ENCODE peak calls at places on chromosome 18, in five cellular contexts. N is body of pancreas, O is heart left ventricle, R is esophagus squamous epithelium, F is transverse colon. B is an unnamed sample.

GRCh38 chr18:40133253-40133652 is 1821.8 kb upstream of the PIK3C3 start:
- DNase-seq in R (no peak), N (no peak), F (no peak), O (no peak), B (no peak)

GRCh38 chr18:8890957-8891464 is 185.7 kb downstream of the MTCL1 start:
- DNase-seq in F (no peak), O (no peak), R (no peak), N (peak), B (peak)

GRCh38 chr18:70288171-70288850 is 534 bp upstream of the SOCS6 start:
- DNase-seq in N (peak), R (no peak), F (peak), O (peak), B (no peak)

GRCh38 chr18:6798896-6799295 is 69.4 kb downstream of the ARHGAP28 start:
- DNase-seq in F (no peak), N (no peak), O (no peak), R (no peak), B (no peak)

GRCh38 chr18:13628211-13628610 is 98.1 kb downstream of the FAM210A start:
- DNase-seq in F (no peak), O (no peak), N (no peak), R (no peak), B (no peak)

GRCh38 chr18:75548353-75548752 is 120.8 kb upstream of the SMIM21 start:
- DNase-seq in F (no peak), O (no peak), R (no peak), N (no peak), B (no peak)

GRCh38 chr18:69759046-69759445 is 188.6 kb downstream of the CD226 start:
- DNase-seq in O (no peak), N (no peak), F (no peak), R (no peak), B (no peak)

GRCh38 chr18:40904295-40904694 is 1050.7 kb upstream of the PIK3C3 start:
- DNase-seq in F (no peak), R (no peak), N (no peak), O (no peak), B (no peak)

GRCh38 chr18:9436176-9436575 is 39.1 kb upstream of the RALBP1 start:
- DNase-seq in R (no peak), N (no peak), F (no peak), O (no peak), B (no peak)

GRCh38 chr18:59067873-59068272 is 71.8 kb upstream of the SEC11C start:
- DNase-seq in R (no peak), N (peak), O (no peak), F (no peak), B (no peak)

GRCh38 chr18:9289698-9290097 is 44.9 kb upstream of the TWSG1 start:
- DNase-seq in R (no peak), F (no peak), N (no peak), O (no peak), B (no peak)

GRCh38 chr18:65761636-65762310 is 11.0 kb downstream of the CDH7 start:
- DNase-seq in N (no peak), O (no peak), R (no peak), F (no peak), B (no peak)

GRCh38 chr18:76449110-76449453 is 46.0 kb downstream of the ZNF516 start:
- DNase-seq in F (no peak), O (no peak), R (no peak), N (no peak), B (no peak)

GRCh38 chr18:58348947-58349346 is 279.9 kb downstream of the ALPK2 start:
- DNase-seq in N (no peak), R (no peak), O (no peak), F (no peak), B (no peak)

GRCh38 chr18:44325903-44326650 is 354.6 kb upstream of the SETBP1 start:
- DNase-seq in N (peak), O (peak), F (peak), R (no peak), B (no peak)

GRCh38 chr18:68693091-68693815 is 21.7 kb downstream of the TMX3 start:
- DNase-seq in O (no peak), R (no peak), N (no peak), F (no peak), B (no peak)

GRCh38 chr18:54358495-54358793 is 738 bp downstream of the C18orf54 start:
- DNase-seq in N (no peak), O (no peak), F (no peak), R (no peak), B (no peak)

GRCh38 chr18:54357082-54357659 is 487 bp downstream of the STARD6 start:
- DNase-seq in O (no peak), N (no peak), R (no peak), F (no peak), B (no peak)

GRCh38 chr18:54359233-54359632 is 1.5 kb downstream of the C18orf54 start:
- DNase-seq in R (no peak), N (no peak), F (no peak), O (no peak), B (no peak)

GRCh38 chr18:54360406-54360805 is 2.7 kb downstream of the C18orf54 start:
- DNase-seq in F (no peak), O (no peak), R (no peak), N (no peak), B (no peak)

DNA sequence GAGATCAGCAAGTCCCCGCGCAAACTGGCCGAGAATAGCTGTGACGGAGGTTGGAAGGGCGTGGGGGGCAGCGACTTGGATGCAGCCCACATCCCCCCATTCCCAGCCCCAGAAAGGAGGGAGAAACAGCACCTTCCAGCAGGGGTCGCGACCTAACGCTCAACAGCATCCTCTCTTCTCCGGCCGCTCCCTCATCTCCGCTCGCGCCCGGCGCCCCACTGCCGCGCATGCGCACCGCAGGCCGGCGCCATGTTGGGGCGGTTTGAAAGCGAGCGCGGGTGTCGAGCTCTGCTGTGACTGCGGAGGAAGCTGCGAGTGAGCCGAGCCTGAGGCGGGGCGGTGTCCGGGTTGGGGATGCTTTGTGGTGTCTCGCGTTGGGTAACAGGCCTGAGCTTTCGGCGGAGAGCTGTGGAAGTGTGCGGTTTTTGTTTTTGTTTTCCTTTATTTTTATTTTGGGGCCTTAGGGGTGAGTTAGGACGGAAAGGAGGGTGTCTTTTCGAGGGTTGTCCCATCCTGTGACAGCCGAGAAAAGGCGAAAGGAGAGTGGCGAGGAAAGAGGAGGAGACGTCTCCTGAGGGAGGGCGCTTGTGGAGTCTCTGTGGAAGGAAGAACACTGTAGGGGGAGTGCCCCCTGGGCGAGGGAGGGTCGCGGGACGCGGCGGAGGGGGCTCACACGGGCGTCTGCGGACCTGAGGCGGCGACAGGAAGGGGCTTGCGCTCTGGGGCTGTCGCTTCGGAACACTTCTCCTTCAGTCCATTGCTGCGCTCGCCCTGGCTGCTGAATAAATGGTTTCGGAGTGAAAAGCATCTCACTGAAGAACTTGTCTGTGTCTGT is at the start of the genes C18orf54 and STARD6:
- DNase-seq in N (peak), O (peak), F (peak), R (peak), B (peak)
- TF ChIP-seq POLR2A in N (peak), O (no peak), F (peak), R (peak), B (no peak)

GRCh38 chr18:79950440-79951341 is 762 bp downstream of the SLC66A2 start:
- DNase-seq in O (no peak), R (no peak), F (peak), N (peak), B (no peak)
- TF ChIP-seq POLR2A in O (no peak), R (no peak), F (peak), N (peak), B (no peak)

GRCh38 chr18:63071566-63072175 is 247.9 kb downstream of the BCL2 start:
- DNase-seq in N (no peak), F (no peak), R (no peak), O (no peak), B (no peak)

GRCh38 chr18:63070750-63071502 is 248.6 kb downstream of the BCL2 start:
- DNase-seq in N (no peak), R (no peak), F (no peak), O (no peak), B (no peak)

GRCh38 chr18:63073481-63073880 is 246.1 kb downstream of the BCL2 start:
- DNase-seq in R (no peak), N (no peak), F (no peak), O (no peak), B (no peak)

GRCh38 chr18:63078471-63078870 is 241.1 kb downstream of the BCL2 start:
- DNase-seq in N (no peak), F (no peak), O (no peak), R (no peak), B (no peak)

DNA sequence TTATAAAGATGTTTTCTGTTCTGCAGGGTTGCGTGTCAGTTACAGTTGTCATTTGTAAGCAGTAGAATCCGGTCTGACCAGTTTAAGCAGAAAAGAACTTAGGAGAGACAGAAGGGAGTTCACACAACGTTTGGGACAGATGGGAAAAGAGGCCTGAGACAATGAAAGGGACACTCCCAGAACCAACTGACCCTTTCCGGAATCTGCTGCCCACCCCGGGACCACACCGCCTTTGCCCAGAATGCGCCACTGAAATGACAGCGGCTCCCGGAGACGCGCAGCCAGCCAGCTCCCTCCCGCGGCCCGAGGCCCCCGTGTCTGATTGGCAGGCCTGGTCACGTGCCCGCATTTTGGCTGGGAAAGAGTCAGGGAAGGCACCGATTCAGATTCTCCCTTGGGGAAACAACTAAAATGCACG is 244.6 kb downstream of the BCL2 start:
- DNase-seq in F (peak), N (peak), R (no peak), O (peak), B (peak)
- TF ChIP-seq POLR2A in F (peak), N (peak), R (no peak), O (no peak), B (no peak)

GRCh38 chr18:3458952-3459853 is 9.2 kb downstream of the TGIF1 start:
- DNase-seq in R (no peak), O (no peak), F (no peak), N (no peak), B (no peak)
- TF ChIP-seq POLR2A in R (no peak), O (no peak), F (no peak), N (no peak), B (no peak)

DNA sequence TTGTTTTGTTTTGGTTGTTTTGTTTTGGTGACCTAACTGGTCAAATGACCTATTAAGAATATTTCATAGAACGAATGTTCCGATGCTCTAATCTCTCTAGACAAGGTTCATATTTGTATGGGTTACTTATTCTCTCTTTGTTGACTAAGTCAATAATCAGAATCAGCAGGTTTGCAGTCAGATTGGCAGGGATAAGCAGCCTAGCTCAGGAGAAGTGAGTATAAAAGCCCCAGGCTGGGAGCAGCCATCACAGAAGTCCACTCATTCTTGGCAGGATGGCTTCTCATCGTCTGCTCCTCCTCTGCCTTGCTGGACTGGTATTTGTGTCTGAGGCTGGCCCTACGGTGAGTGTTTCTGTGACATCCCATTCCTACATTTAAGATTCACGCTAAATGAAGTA is at the start of gene TTR:
- DNase-seq in F (no peak), O (no peak), N (no peak), R (no peak), B (no peak)
- TF ChIP-seq POLR2A in F (no peak), O (no peak), N (peak), R (no peak), B (no peak)

DNA sequence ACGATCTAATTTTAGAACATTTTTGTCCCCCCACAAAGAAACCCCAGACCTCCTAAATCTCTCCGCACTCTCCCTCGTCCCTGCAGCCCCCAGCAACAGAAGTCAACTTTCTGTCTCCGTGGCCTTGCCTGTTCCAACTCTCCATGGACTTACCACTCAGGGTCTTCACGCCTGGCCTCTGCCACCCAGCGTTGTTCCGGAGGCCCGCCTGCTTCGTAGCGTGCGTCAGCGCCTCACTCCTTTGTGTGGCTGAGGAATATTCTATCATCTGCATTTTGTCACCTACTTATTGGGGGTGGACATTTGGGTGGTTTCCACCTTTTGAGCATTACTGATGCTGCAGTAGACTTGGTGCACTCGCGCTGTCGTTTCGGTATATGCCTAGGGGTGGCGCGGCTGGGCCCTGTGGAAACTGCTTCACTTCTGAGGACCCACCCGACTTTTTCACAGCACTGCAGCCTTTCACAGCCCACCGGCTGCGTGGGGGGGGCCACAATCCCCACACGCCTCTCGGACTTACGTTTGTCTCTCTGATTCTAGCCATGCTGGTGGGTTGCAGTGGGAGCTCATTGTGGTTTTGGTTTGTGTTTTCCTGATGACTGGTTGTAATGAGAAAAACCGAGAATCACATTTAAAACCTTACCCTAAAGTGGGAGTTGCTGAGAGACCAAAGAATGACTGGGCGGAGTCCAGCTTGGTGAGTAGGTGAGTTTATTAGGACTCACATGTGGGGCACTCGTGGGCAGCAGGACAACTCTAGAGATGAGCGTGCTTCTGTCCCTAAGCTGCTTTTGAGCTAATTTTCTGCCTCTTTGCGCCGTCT is 1.4 kb upstream of the HSBP1L1 start:
- DNase-seq in R (no peak), N (no peak), O (no peak), F (no peak), B (no peak)
- TF ChIP-seq POLR2A in R (no peak), N (no peak), O (no peak), F (no peak), B (no peak)

GRCh38 chr18:63154350-63155152 is 165.0 kb downstream of the BCL2 start:
- DNase-seq in O (no peak), F (no peak), N (no peak), R (no peak), B (no peak)
- TF ChIP-seq POLR2A in O (no peak), F (no peak), N (no peak), R (no peak), B (no peak)

GRCh38 chr18:35334821-35335220 is 9.4 kb downstream of the ZNF24 start:
- DNase-seq in O (no peak), R (no peak), N (no peak), F (no peak), B (no peak)
- TF ChIP-seq POLR2A in O (no peak), R (no peak), N (no peak), F (no peak), B (no peak)